ENCODE peak calls at places on chromosomes 1 and 21, in nine cellular contexts. N is left ventricle myocardium inferior, K is neuronal stem cell, F is fibroblast of pulmonary artery, Y is skeletal muscle cell, X is SK-N-SH, R is heart left ventricle, S is upper lobe of right lung, U is small intestine. J is an unnamed sample.

GRCh38 chr1:200139661-200140250 is 112.2 kb downstream of the NR5A2 start:
- DNase-seq in R (no peak), N (no peak), U (peak; percentile 40), S (no peak), K (no peak), X (peak; percentile 62), Y (peak; percentile 17), F (peak; percentile 79), J (peak; percentile 76)

GRCh38 chr1:116489231-116489697 is 81.6 kb downstream of the CD58 start:
- DNase-seq in Y (no peak), X (no peak), R (no peak), S (no peak), N (no peak), K (no peak), F (peak; percentile 43), U (peak; percentile 79), J (no peak)

GRCh38 chr1:155174334-155175280 is 958 bp downstream of the TRIM46 start:
- DNase-seq in X (peak; percentile 90), U (no peak), Y (no peak), N (no peak), S (peak; percentile 68), K (peak; percentile 62), F (peak; percentile 35), R (no peak), J (peak; percentile 38)

GRCh38 chr1:159881930-159882839 is 17.8 kb downstream of the CFAP45 start:
- DNase-seq in R (peak; percentile 54), X (peak; percentile 33), Y (peak; percentile 98), K (no peak), U (peak; percentile 98), F (peak; percentile 98), S (no peak), N (peak; percentile 54), J (peak; percentile 96)

GRCh38 chr21:16186742-16187141 is 457.0 kb downstream of the USP25 start:
- DNase-seq in R (no peak), U (no peak), X (no peak), Y (no peak), S (no peak), K (no peak), N (no peak), F (peak; percentile 67), J (peak; percentile 76)

GRCh38 chr1:155177918-155178281 is 4.3 kb downstream of the TRIM46 start:
- DNase-seq in F (no peak), K (no peak), U (no peak), X (no peak), R (no peak), Y (no peak), S (peak; percentile 66), N (no peak), J (no peak)

GRCh38 chr1:2462819-2463218 is 13.3 kb upstream of the PLCH2 start:
- DNase-seq in U (no peak), X (no peak), Y (no peak), N (no peak), R (no peak), K (no peak), F (no peak), S (no peak), J (peak; percentile 55)

GRCh38 chr1:25432749-25433388 is 2.2 kb downstream of the MACO1 start:
- DNase-seq in N (no peak), X (no peak), S (no peak), F (no peak), U (no peak), R (no peak), Y (no peak), K (no peak), J (no peak)

GRCh38 chr21:42640486-42640885 is 12.9 kb upstream of the PDE9A start:
- DNase-seq in R (no peak), X (no peak), U (peak; percentile 69), F (no peak), Y (no peak), K (no peak), N (no peak), S (no peak), J (no peak)

GRCh38 chr1:1069061-1069710 is 4.9 kb downstream of the RNF223 start:
- DNase-seq in X (peak; percentile 95), K (peak; percentile 82), Y (no peak), U (peak; percentile 72), R (no peak), F (peak; percentile 61), N (peak; percentile 52), S (peak; percentile 91), J (peak; percentile 85)

GRCh38 chr1:90718411-90719320 is 1.6 kb upstream of the BARHL2 start:
- DNase-seq in F (no peak), K (no peak), N (no peak), X (peak; percentile 68), U (no peak), S (no peak), Y (no peak), R (no peak), J (no peak)

GRCh38 chr1:90716552-90717355 is at the start of gene BARHL2:
- DNase-seq in K (no peak), N (no peak), F (no peak), X (no peak), R (no peak), S (no peak), U (no peak), Y (no peak), J (no peak)

GRCh38 chr1:90717665-90718410 is 736 bp upstream of the BARHL2 start:
- DNase-seq in U (no peak), K (no peak), S (no peak), X (peak; percentile 83), Y (no peak), F (peak; percentile 35), N (no peak), R (no peak), J (peak; percentile 73)

GRCh38 chr1:90716243-90716551 is 905 bp downstream of the BARHL2 start:
- DNase-seq in Y (no peak), N (no peak), K (no peak), F (no peak), S (no peak), X (no peak), U (no peak), R (no peak), J (no peak)

GRCh38 chr1:90717356-90717664 is 208 bp upstream of the BARHL2 start:
- DNase-seq in F (no peak), X (no peak), Y (no peak), U (no peak), N (no peak), R (no peak), S (no peak), K (no peak), J (no peak)
- H3K4me3 ChIP-seq in F (no peak overlapping the region), X (peak overlapping the region; percentile 34), Y (no peak overlapping the region), U (no peak overlapping the region), N (peak overlapping the region; percentile 55), R (no peak overlapping the region), S (no peak overlapping the region), K (no peak overlapping the region), J (peak overlapping the region; percentile 29)

GRCh38 chr1:167440345-167440744 is 78.0 kb downstream of the CD247 start:
- DNase-seq in R (no peak), U (no peak), S (no peak), F (no peak), X (no peak), Y (no peak), K (no peak), N (no peak), J (no peak)

GRCh38 chr1:167439301-167439988 is 78.9 kb downstream of the CD247 start:
- DNase-seq in F (peak; percentile 48), Y (no peak), U (peak; percentile 39), X (peak; percentile 86), R (no peak), N (no peak), S (no peak), K (peak; percentile 60), J (peak; percentile 44)

GRCh38 chr1:167440776-167441175 is 77.6 kb downstream of the CD247 start:
- DNase-seq in N (no peak), Y (no peak), K (no peak), R (no peak), X (no peak), S (no peak), U (no peak), F (no peak), J (no peak)

GRCh38 chr1:167441222-167441621 is 77.1 kb downstream of the CD247 start:
- DNase-seq in N (no peak), K (no peak), Y (no peak), U (no peak), S (no peak), R (no peak), X (no peak), F (no peak), J (no peak)

DNA sequence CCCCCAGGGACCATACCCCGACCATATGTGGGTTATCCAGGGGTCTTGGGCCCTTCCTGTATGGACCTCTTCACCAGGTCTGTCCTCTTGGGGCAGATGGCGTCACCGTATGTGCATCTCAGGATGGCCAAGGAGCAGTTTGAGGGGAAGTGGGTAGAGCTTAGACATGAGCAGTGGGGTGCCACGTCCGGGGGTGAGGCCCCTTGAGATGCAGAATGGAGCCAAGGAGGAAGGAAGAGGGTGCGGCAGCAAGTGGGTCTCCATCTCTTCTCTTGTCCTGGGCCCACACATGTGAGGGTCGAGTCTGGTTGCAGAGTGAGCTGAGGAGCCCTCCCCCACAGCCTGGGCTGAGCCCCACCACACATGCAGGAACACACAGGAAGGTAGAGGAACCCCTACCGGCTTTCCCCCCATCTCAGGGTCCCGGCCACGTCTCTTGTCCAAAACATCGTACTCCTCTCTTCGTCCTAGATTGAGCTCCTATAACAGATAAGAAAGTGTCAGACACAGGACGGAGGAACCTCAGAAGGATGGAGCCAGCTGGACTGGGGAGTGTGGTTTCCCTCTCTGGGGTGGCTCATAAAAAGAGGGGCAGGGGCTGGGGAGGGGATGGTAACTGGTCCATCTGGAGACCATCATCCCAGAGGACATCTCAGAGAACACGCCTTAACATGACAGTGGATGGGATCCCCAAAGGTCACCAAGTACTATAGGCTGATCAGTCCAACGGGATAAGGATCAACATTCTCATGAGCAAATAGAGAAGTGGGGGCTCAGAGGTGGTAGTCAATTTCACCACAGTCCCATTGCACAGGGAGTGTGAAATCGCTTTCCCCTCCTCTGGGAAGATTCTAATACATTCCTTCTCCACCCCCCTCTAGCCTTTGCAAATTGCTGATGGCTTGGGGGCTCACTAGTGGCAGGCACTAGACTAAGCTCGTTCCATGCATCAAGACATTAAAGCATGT is 79.9 kb downstream of the CD247 start:
- DNase-seq in F (no peak), X (no peak), U (no peak), R (no peak), Y (no peak), S (no peak), N (no peak), K (no peak), J (no peak)
- H3K4me3 ChIP-seq in F (no peak overlapping the region), X (no peak overlapping the region), U (no peak overlapping the region), R (peak overlapping the region; percentile 57), Y (no peak overlapping the region), S (no peak overlapping the region), N (peak overlapping the region; percentile 59), K (peak overlapping the region; percentile 36), J (no peak overlapping the region)

GRCh38 chr1:182197555-182197954 is 136.0 kb upstream of the ZNF648 start:
- DNase-seq in N (no peak), U (no peak), R (no peak), X (no peak), S (no peak), Y (no peak), F (no peak), K (no peak), J (no peak)
- H3K4me3 ChIP-seq in N (no peak overlapping the region), U (no peak overlapping the region), R (no peak overlapping the region), X (no peak overlapping the region), S (no peak overlapping the region), Y (no peak overlapping the region), F (no peak overlapping the region), K (no peak overlapping the region), J (no peak overlapping the region)

DNA sequence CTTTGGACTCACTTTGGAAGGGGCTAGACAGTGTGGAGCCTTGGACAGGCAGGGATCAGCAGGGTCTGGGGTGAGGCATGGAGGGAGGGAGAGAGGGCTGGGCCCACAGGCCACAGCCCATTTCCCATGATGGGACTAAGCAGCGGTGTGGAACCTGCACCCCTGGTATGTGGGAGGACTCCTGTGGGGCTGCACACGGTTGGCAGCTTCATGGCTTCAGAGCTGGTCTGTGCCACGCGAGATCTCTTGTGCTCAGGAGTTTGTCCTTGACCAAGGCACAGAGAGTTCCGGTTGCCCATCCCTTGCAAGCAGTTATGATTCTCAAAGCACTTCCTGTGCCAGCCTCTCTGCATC is 8.1 kb upstream of the PTTG1IP start:
- DNase-seq in K (no peak), Y (no peak), X (peak; percentile 10), U (no peak), F (no peak), S (peak; percentile 47), N (no peak), R (no peak), J (no peak)
- H3K4me3 ChIP-seq in K (peak overlapping the region; percentile 41), Y (no peak overlapping the region), X (no peak overlapping the region), U (no peak overlapping the region), F (no peak overlapping the region), S (no peak overlapping the region), N (no peak overlapping the region), R (no peak overlapping the region), J (no peak overlapping the region)